ENCODE peak calls at places on chromosomes 6 and 20, in seven cellular contexts. W is endothelial cell of umbilical vein, E is HCT116, M is spleen, Z is GM12892, X is GM12878, F is sigmoid colon. H is an unnamed sample.

GRCh38 chr20:8972963-8973362 is 95.9 kb upstream of the PLCB4 start:
- DNase-seq in W (peak), M (no peak), F (no peak), Z (no peak), E (no peak), X (no peak), H (no peak)

GRCh38 chr6:48985025-48985424 is 478.0 kb downstream of the MMUT start:
- DNase-seq in E (no peak), F (no peak), M (no peak), Z (no peak), W (no peak), X (no peak), H (no peak)

GRCh38 chr6:13519839-13520238 is 32.4 kb upstream of the GFOD1 start:
- DNase-seq in E (no peak), Z (no peak), F (no peak), M (no peak), W (no peak), X (no peak), H (no peak)

GRCh38 chr6:45668705-45669104 is 291.0 kb upstream of the SUPT3H start:
- DNase-seq in E (no peak), X (no peak), Z (no peak), W (no peak), M (no peak), F (no peak), H (no peak)

GRCh38 chr6:95576218-95576617 is 1.1 kb upstream of the MANEA start:
- DNase-seq in M (no peak), Z (no peak), F (no peak), E (no peak), X (no peak), W (no peak), H (no peak)

GRCh38 chr6:148758492-148758891 is 11.7 kb downstream of the UST start:
- DNase-seq in W (no peak), E (no peak), X (peak), M (peak), Z (peak), F (no peak), H (no peak)

GRCh38 chr20:24134284-24134683 is 145.7 kb upstream of the GGTLC1 start:
- DNase-seq in E (no peak), F (peak), W (no peak), X (no peak), Z (no peak), M (no peak), H (no peak)

GRCh38 chr20:62562831-62563230 is 79.5 kb upstream of the SLCO4A1 start:
- DNase-seq in E (no peak), W (no peak), F (no peak), M (no peak), X (no peak), Z (no peak), H (no peak)

GRCh38 chr6:10756085-10756484 is 8.5 kb downstream of the TMEM14B start:
- DNase-seq in M (no peak), Z (no peak), E (no peak), X (no peak), F (no peak), W (no peak), H (no peak)

GRCh38 chr6:136113736-136114173 is 136.4 kb downstream of the MTFR2 start:
- DNase-seq in M (no peak), E (no peak), Z (no peak), F (peak), X (no peak), W (peak), H (no peak)
- TF ChIP-seq POLR2AphosphoS5 in M (no peak), E (no peak), Z (no peak), F (no peak), X (no peak), W (no peak), H (peak)

DNA sequence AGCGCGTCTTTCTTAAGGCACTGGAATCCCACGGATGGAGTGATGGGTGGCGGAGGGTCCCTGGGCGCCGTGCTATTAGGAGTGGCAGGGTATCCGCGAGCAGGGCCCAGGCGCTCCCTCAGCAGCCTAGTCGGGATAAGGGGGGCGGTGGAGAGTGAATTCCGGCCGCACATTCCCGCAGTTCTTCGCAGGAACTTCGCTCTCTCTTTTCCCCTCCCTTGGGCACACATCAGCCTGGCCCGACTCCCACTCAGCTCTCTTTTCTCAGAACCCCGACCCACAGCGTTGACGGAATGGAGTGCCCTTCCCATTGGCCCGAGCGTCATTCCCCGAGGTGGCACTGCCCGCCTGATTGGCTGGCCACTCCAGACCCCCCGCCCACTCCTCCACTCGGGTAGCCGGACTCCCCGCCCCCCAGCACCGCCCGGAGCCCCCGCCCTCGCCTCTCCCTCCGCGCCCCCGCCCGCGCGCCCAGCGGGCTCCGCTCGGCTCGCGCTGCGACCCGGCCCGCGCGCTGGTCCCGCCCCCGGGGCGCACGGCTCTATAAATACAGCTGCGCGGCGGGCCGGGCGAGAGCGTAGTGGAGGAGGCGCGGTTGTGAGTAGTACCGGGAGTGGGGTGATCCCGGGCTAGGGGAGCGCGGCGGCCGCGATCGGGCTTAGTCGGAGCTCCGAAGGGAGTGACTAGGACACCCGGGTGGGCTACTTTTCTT is at the start of gene ID4:
- DNase-seq in X (no peak), W (peak), E (no peak), F (peak), M (no peak), Z (no peak), H (peak)
- TF ChIP-seq POLR2A in X (no peak), W (no peak), E (no peak), F (peak), M (no peak), Z (no peak), H (no peak)

GRCh38 chr20:18004389-18005031 is 35.7 kb downstream of the MGME1 start:
- DNase-seq in M (peak), Z (no peak), X (no peak), F (no peak), W (no peak), E (no peak), H (no peak)

GRCh38 chr20:18005990-18006364 is 37.2 kb downstream of the MGME1 start:
- DNase-seq in E (no peak), F (no peak), X (no peak), W (no peak), Z (no peak), M (no peak), H (no peak)

GRCh38 chr20:18005170-18005989 is 36.6 kb downstream of the MGME1 start:
- DNase-seq in X (peak), Z (peak), W (no peak), F (no peak), E (no peak), M (peak), H (no peak)

GRCh38 chr20:18007534-18008292 is 38.9 kb downstream of the MGME1 start:
- DNase-seq in Z (no peak), F (peak), E (no peak), X (no peak), M (peak), W (no peak), H (peak)

GRCh38 chr20:18006684-18007083 is 37.9 kb downstream of the MGME1 start:
- DNase-seq in W (no peak), F (no peak), M (no peak), X (no peak), Z (no peak), E (no peak), H (peak)
- TF ChIP-seq POLR2AphosphoS5 in W (no peak), F (no peak), M (no peak), X (no peak), Z (no peak), E (no peak), H (no peak)

GRCh38 chr6:109454483-109455160 is 950 bp downstream of the MICAL1 start:
- DNase-seq in X (peak), E (no peak), M (peak), W (no peak), F (peak), Z (peak), H (peak)
- TF ChIP-seq POLR2A in X (peak), E (no peak), M (peak), W (no peak), F (no peak), Z (peak), H (no peak)

GRCh38 chr20:35355372-35355771 is 56.4 kb downstream of the UQCC1 start:
- DNase-seq in Z (no peak), W (no peak), F (no peak), X (no peak), M (no peak), E (no peak), H (no peak)
- TF ChIP-seq POLR2AphosphoS5 in Z (no peak), W (no peak), F (no peak), X (no peak), M (no peak), E (no peak), H (no peak)

GRCh38 chr6:8100159-8100854 is 2.0 kb downstream of the EEF1E1 start:
- DNase-seq in X (no peak), F (no peak), M (no peak), Z (no peak), W (no peak), E (no peak), H (no peak)

GRCh38 chr6:8108031-8108660 is 5.8 kb upstream of the EEF1E1 start:
- DNase-seq in X (no peak), Z (no peak), E (peak), W (peak), M (no peak), F (no peak), H (no peak)

GRCh38 chr6:8103726-8104125 is 1.4 kb upstream of the EEF1E1 start:
- DNase-seq in E (no peak), F (no peak), W (no peak), X (no peak), Z (no peak), M (no peak), H (no peak)

GRCh38 chr6:8102122-8102958 is at the start of gene EEF1E1:
- DNase-seq in Z (peak), M (peak), W (peak), X (peak), F (peak), E (peak), H (peak)
- TF ChIP-seq POLR2A in Z (peak), M (no peak), W (peak), X (peak), F (peak), E (peak), H (no peak)

DNA sequence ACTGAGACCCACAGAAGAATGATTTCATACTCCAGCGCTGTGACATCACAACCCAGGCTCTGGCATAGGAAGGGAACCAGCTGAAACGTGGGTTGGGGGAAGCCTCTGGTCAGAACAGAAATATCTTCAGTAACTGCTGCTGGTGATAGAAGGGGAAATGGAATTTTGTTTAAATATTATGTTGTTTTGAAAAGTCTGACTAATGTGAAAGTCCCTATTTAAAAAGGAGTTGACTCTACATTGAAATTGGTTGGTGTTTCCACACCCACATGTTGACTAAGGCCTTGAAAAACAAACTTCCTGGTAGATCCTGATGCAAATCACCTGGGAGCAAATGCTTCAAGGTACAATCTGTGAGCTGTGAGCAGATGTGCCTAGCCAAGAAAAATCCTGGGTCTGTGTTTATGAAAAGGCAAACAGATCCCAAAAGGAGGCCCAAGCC is 24.5 kb upstream of the TCP11 start:
- DNase-seq in X (peak), F (no peak), W (no peak), E (no peak), Z (no peak), M (no peak), H (peak)
- TF ChIP-seq POLR2AphosphoS5 in X (no peak), F (no peak), W (no peak), E (no peak), Z (no peak), M (no peak), H (peak)

H was measured in stomach.